ENCODE peak calls at places on chromosomes 3 and 15, in eight cellular contexts. G is mucosa of descending colon; F is foreskin keratinocyte; W is upper lobe of right lung; D is central memory CD8-positive, alpha-beta T cell; R is Right ventricle myocardium inferior; O is activated B cell treated with CpG ODN at 0.5 μM for 24 hours; N is Right ventricle myocardium superior. U is an unnamed sample.

GRCh38 chr15:56927816-56928215 is 9.4 kb downstream of the TCF12 start:
- ATAC-seq in G (no peak), F (no peak), W (no peak), D (no peak), R (no peak), O (no peak), N (no peak), U (no peak)

GRCh38 chr3:105823149-105823866 is 45.5 kb downstream of the CBLB start:
- ATAC-seq in G (peak), F (peak), W (no peak), D (no peak), R (peak), O (peak), N (peak), U (peak)

GRCh38 chr3:72214065-72215048 is 429.4 kb upstream of the PROK2 start:
- ATAC-seq in G (no peak), F (no peak), W (peak), D (no peak), R (peak), O (no peak), N (peak), U (no peak)

GRCh38 chr3:185024966-185025365 is 127.9 kb downstream of the C3orf70 start:
- ATAC-seq in G (no peak), F (no peak), W (no peak), D (no peak), R (no peak), O (no peak), N (no peak), U (no peak)

GRCh38 chr3:190345027-190345821 is 23.0 kb upstream of the CLDN1 start:
- ATAC-seq in G (peak), F (peak), W (peak), D (no peak), R (peak), O (no peak), N (peak), U (no peak)

GRCh38 chr3:160365872-160366522 is 33.0 kb downstream of the IFT80 start:
- ATAC-seq in G (no peak), F (no peak), W (peak), D (no peak), R (no peak), O (no peak), N (no peak), U (no peak)

GRCh38 chr3:42101481-42101880 is 10.3 kb downstream of the TRAK1 start:
- ATAC-seq in G (no peak), F (no peak), W (peak), D (no peak), R (peak), O (no peak), N (peak), U (no peak)

GRCh38 chr3:54874816-54875556 is 52.9 kb downstream of the LRTM1 start:
- ATAC-seq in G (no peak), F (no peak), W (no peak), D (no peak), R (no peak), O (no peak), N (no peak), U (no peak)

GRCh38 chr3:73520931-73521461 is 103.7 kb downstream of the PDZRN3 start:
- ATAC-seq in G (peak), F (peak), W (peak), D (no peak), R (peak), O (no peak), N (peak), U (no peak)

GRCh38 chr15:34297059-34297458 is 40.5 kb downstream of the SLC12A6 start:
- ATAC-seq in G (no peak), F (no peak), W (no peak), D (no peak), R (no peak), O (no peak), N (peak), U (no peak)

U was measured in stimulated activated memory B cell treated with anti-CD40 and anti-IgM and Interleukin-4, amounts not matched to agents 10 μg/mL and 1 μg/mL and 100 μg/mL, for 72 hours.